ENCODE peak calls at places on chromosome 6, in seven cellular contexts. One of them, this sample, is unnamed.

GRCh38 chr6:145132709-145133108 is 602.6 kb downstream of the EPM2A start:
- DNase-seq in adrenal gland: no peak
- DNase-seq in upper lobe of right lung: no peak
- DNase-seq in dorsolateral prefrontal cortex: no peak
- DNase-seq in mammary epithelial cell: no peak
- DNase-seq in HepG2: no peak
- DNase-seq in stomach: no peak
- DNase-seq in this sample: no peak

GRCh38 chr6:109318328-109318876 is 63.9 kb downstream of the CD164 start:
- DNase-seq in stomach: no peak
- DNase-seq in adrenal gland: no peak
- DNase-seq in upper lobe of right lung: no peak
- DNase-seq in mammary epithelial cell: no peak
- DNase-seq in dorsolateral prefrontal cortex: peak
- DNase-seq in HepG2: peak
- DNase-seq in this sample: peak

GRCh38 chr6:108200631-108201030 is 34.8 kb downstream of the NR2E1 start:
- DNase-seq in adrenal gland: no peak
- DNase-seq in dorsolateral prefrontal cortex: no peak
- DNase-seq in stomach: no peak
- DNase-seq in mammary epithelial cell: peak
- DNase-seq in upper lobe of right lung: no peak
- DNase-seq in HepG2: peak
- DNase-seq in this sample: peak

GRCh38 chr6:115666997-115667396 is 393.7 kb downstream of the FRK start:
- DNase-seq in upper lobe of right lung: no peak
- DNase-seq in dorsolateral prefrontal cortex: no peak
- DNase-seq in HepG2: no peak
- DNase-seq in stomach: no peak
- DNase-seq in mammary epithelial cell: no peak
- DNase-seq in adrenal gland: no peak
- DNase-seq in this sample: no peak

GRCh38 chr6:117352466-117353081 is 73.2 kb downstream of the ROS1 start:
- DNase-seq in upper lobe of right lung: no peak
- DNase-seq in stomach: no peak
- DNase-seq in HepG2: peak
- DNase-seq in dorsolateral prefrontal cortex: no peak
- DNase-seq in adrenal gland: no peak
- DNase-seq in mammary epithelial cell: peak
- DNase-seq in this sample: no peak

GRCh38 chr6:142885182-142885867 is 59.7 kb downstream of the HIVEP2 start:
- DNase-seq in upper lobe of right lung: no peak
- DNase-seq in stomach: no peak
- DNase-seq in adrenal gland: peak
- DNase-seq in dorsolateral prefrontal cortex: no peak
- DNase-seq in HepG2: peak
- DNase-seq in mammary epithelial cell: peak
- DNase-seq in this sample: no peak

GRCh38 chr6:105067329-105067728 is 110.4 kb downstream of the LIN28B start:
- DNase-seq in dorsolateral prefrontal cortex: no peak
- DNase-seq in HepG2: peak
- DNase-seq in stomach: no peak
- DNase-seq in mammary epithelial cell: no peak
- DNase-seq in adrenal gland: no peak
- DNase-seq in upper lobe of right lung: no peak
- DNase-seq in this sample: no peak

GRCh38 chr6:27157461-27158315 is 89.8 kb upstream of the PRSS16 start:
- DNase-seq in dorsolateral prefrontal cortex: peak
- DNase-seq in HepG2: peak
- DNase-seq in adrenal gland: peak
- DNase-seq in mammary epithelial cell: peak
- DNase-seq in stomach: peak
- DNase-seq in upper lobe of right lung: peak
- DNase-seq in this sample: peak

GRCh38 chr6:170080828-170081368 is 210.0 kb downstream of the DLL1 start:
- DNase-seq in adrenal gland: no peak
- DNase-seq in stomach: peak
- DNase-seq in HepG2: no peak
- DNase-seq in upper lobe of right lung: no peak
- DNase-seq in dorsolateral prefrontal cortex: no peak
- DNase-seq in mammary epithelial cell: no peak
- DNase-seq in this sample: peak

GRCh38 chr6:6611486-6611885 is 23.0 kb downstream of the LY86 start:
- DNase-seq in HepG2: no peak
- DNase-seq in stomach: no peak
- DNase-seq in adrenal gland: no peak
- DNase-seq in upper lobe of right lung: no peak
- DNase-seq in mammary epithelial cell: no peak
- DNase-seq in dorsolateral prefrontal cortex: no peak
- DNase-seq in this sample: no peak

GRCh38 chr6:162343902-162344226 is 383.7 kb downstream of the PRKN start:
- DNase-seq in upper lobe of right lung: no peak
- DNase-seq in adrenal gland: no peak
- DNase-seq in dorsolateral prefrontal cortex: no peak
- DNase-seq in HepG2: no peak
- DNase-seq in mammary epithelial cell: peak
- DNase-seq in stomach: no peak
- DNase-seq in this sample: no peak

GRCh38 chr6:31791324-31792089 is 4.0 kb downstream of the VARS1 start:
- DNase-seq in mammary epithelial cell: no peak
- DNase-seq in upper lobe of right lung: no peak
- DNase-seq in dorsolateral prefrontal cortex: peak
- DNase-seq in HepG2: peak
- DNase-seq in stomach: peak
- DNase-seq in adrenal gland: no peak
- DNase-seq in this sample: no peak

GRCh38 chr6:25903467-25904099 is 26.9 kb downstream of the SLC17A2 start:
- DNase-seq in stomach: no peak
- DNase-seq in upper lobe of right lung: no peak
- DNase-seq in adrenal gland: no peak
- DNase-seq in mammary epithelial cell: no peak
- DNase-seq in HepG2: no peak
- DNase-seq in dorsolateral prefrontal cortex: no peak
- DNase-seq in this sample: no peak

GRCh38 chr6:36720251-36721141 is 22.9 kb downstream of the RAB44 start:
- DNase-seq in upper lobe of right lung: peak
- DNase-seq in HepG2: no peak
- DNase-seq in mammary epithelial cell: no peak
- DNase-seq in adrenal gland: no peak
- DNase-seq in dorsolateral prefrontal cortex: no peak
- DNase-seq in stomach: no peak
- DNase-seq in this sample: no peak

GRCh38 chr6:1027109-1027794 is 284.6 kb upstream of the FOXQ1 start:
- DNase-seq in upper lobe of right lung: no peak
- DNase-seq in HepG2: no peak
- DNase-seq in dorsolateral prefrontal cortex: no peak
- DNase-seq in stomach: no peak
- DNase-seq in adrenal gland: no peak
- DNase-seq in mammary epithelial cell: peak
- DNase-seq in this sample: no peak

GRCh38 chr6:108106261-108106660 is 31.7 kb upstream of the OSTM1 start:
- DNase-seq in dorsolateral prefrontal cortex: no peak
- DNase-seq in upper lobe of right lung: no peak
- DNase-seq in adrenal gland: no peak
- DNase-seq in mammary epithelial cell: no peak
- DNase-seq in HepG2: no peak
- DNase-seq in stomach: no peak
- DNase-seq in this sample: no peak

GRCh38 chr6:118894425-118895240 is 681 bp downstream of the ASF1A start:
- DNase-seq in adrenal gland: peak
- DNase-seq in stomach: peak
- DNase-seq in dorsolateral prefrontal cortex: peak
- DNase-seq in mammary epithelial cell: peak
- DNase-seq in upper lobe of right lung: peak
- DNase-seq in HepG2: peak
- DNase-seq in this sample: peak

GRCh38 chr6:138378463-138378862 is 758 bp downstream of the SMIM28 start:
- DNase-seq in mammary epithelial cell: no peak
- DNase-seq in adrenal gland: no peak
- DNase-seq in HepG2: no peak
- DNase-seq in upper lobe of right lung: no peak
- DNase-seq in dorsolateral prefrontal cortex: no peak
- DNase-seq in stomach: no peak
- DNase-seq in this sample: no peak

GRCh38 chr6:3906191-3907019 is 57.2 kb downstream of the FAM50B start:
- DNase-seq in adrenal gland: no peak
- DNase-seq in HepG2: peak
- DNase-seq in upper lobe of right lung: no peak
- DNase-seq in stomach: no peak
- DNase-seq in dorsolateral prefrontal cortex: peak
- DNase-seq in mammary epithelial cell: no peak
- DNase-seq in this sample: peak

GRCh38 chr6:138601128-138601527 is 101.8 kb upstream of the NHSL1 start:
- DNase-seq in adrenal gland: no peak
- DNase-seq in mammary epithelial cell: peak
- DNase-seq in dorsolateral prefrontal cortex: no peak
- DNase-seq in HepG2: no peak
- DNase-seq in stomach: no peak
- DNase-seq in upper lobe of right lung: no peak
- DNase-seq in this sample: no peak

GRCh38 chr6:96301023-96301422 is 220.6 kb upstream of the UFL1 start:
- DNase-seq in mammary epithelial cell: no peak
- DNase-seq in stomach: no peak
- DNase-seq in dorsolateral prefrontal cortex: no peak
- DNase-seq in upper lobe of right lung: no peak
- DNase-seq in adrenal gland: no peak
- DNase-seq in HepG2: peak
- DNase-seq in this sample: no peak
- H3K27ac ChIP-seq in mammary epithelial cell: no peak
- H3K27ac ChIP-seq in stomach: no peak
- H3K27ac ChIP-seq in dorsolateral prefrontal cortex: no peak
- H3K27ac ChIP-seq in upper lobe of right lung: no peak
- H3K27ac ChIP-seq in adrenal gland: no peak
- H3K27ac ChIP-seq in HepG2: no peak
- H3K27ac ChIP-seq in this sample: no peak

DNA sequence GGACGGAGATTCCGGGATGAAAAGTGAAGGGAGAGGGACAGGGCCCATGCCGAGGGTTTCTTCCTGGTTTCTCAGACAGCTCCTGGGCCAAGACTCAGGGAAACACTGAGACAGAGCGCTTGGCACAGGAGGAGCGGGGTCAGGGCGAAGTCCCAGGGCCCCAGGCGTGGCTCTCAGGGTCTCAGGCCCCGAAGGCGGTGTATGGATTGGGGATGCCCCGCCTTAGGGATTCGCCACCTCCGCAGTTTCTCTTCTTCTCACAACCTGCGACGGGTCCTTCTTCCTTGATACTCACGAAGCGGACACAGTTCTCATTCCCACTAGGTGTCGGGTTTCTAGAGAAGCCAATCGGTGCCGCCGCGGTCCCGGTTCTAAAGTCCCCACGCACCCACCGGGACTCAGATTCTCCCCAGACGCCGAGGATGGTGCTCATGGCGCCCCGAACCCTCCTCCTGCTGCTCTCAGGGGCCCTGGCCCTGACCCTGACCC is 55.0 kb upstream of the HLA-A start:
- DNase-seq in mammary epithelial cell: peak
- DNase-seq in adrenal gland: peak
- DNase-seq in dorsolateral prefrontal cortex: peak
- DNase-seq in upper lobe of right lung: peak
- DNase-seq in HepG2: no peak
- DNase-seq in stomach: peak
- DNase-seq in this sample: no peak
- H3K27ac ChIP-seq in mammary epithelial cell: peak
- H3K27ac ChIP-seq in adrenal gland: peak
- H3K27ac ChIP-seq in dorsolateral prefrontal cortex: peak
- H3K27ac ChIP-seq in upper lobe of right lung: peak
- H3K27ac ChIP-seq in HepG2: no peak
- H3K27ac ChIP-seq in stomach: no peak
- H3K27ac ChIP-seq in this sample: peak

GRCh38 chr6:151071295-151071694 is 168.5 kb upstream of the AKAP12 start:
- DNase-seq in dorsolateral prefrontal cortex: no peak
- DNase-seq in mammary epithelial cell: no peak
- DNase-seq in upper lobe of right lung: no peak
- DNase-seq in stomach: no peak
- DNase-seq in adrenal gland: peak
- DNase-seq in HepG2: peak
- DNase-seq in this sample: peak

GRCh38 chr6:151068761-151069312 is 170.9 kb upstream of the AKAP12 start:
- DNase-seq in dorsolateral prefrontal cortex: no peak
- DNase-seq in upper lobe of right lung: no peak
- DNase-seq in mammary epithelial cell: peak
- DNase-seq in HepG2: no peak
- DNase-seq in stomach: no peak
- DNase-seq in adrenal gland: no peak
- DNase-seq in this sample: no peak

GRCh38 chr6:151069641-151070040 is 170.1 kb upstream of the AKAP12 start:
- DNase-seq in adrenal gland: no peak
- DNase-seq in upper lobe of right lung: no peak
- DNase-seq in HepG2: peak
- DNase-seq in dorsolateral prefrontal cortex: no peak
- DNase-seq in mammary epithelial cell: no peak
- DNase-seq in stomach: no peak
- DNase-seq in this sample: no peak

GRCh38 chr6:151067684-151068596 is 171.8 kb upstream of the AKAP12 start:
- DNase-seq in adrenal gland: peak
- DNase-seq in HepG2: peak
- DNase-seq in stomach: peak
- DNase-seq in mammary epithelial cell: peak
- DNase-seq in dorsolateral prefrontal cortex: peak
- DNase-seq in upper lobe of right lung: no peak
- DNase-seq in this sample: peak

DNA sequence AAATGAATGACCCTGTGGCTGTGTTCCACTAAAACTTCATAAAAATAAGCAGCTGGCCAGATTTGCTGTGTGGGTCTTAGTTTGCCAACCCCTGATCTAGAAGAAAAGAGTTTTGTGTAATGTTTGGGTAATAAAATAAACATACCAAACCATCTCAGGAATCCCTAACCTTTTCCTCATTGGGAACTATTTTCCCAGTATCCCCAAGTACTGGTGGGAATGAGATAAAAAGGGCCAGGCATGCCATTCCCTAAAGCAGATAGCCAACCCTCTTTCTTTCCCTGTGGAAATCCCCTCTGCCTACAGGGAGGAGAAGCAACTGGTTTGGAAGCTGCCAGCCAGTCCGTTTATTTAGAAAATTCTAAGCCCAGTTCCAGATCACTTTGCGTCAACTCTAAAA is 169.1 kb upstream of the AKAP12 start:
- DNase-seq in HepG2: peak
- DNase-seq in adrenal gland: no peak
- DNase-seq in dorsolateral prefrontal cortex: no peak
- DNase-seq in mammary epithelial cell: no peak
- DNase-seq in upper lobe of right lung: no peak
- DNase-seq in stomach: no peak
- DNase-seq in this sample: no peak
- H3K27ac ChIP-seq in HepG2: no peak
- H3K27ac ChIP-seq in adrenal gland: peak
- H3K27ac ChIP-seq in dorsolateral prefrontal cortex: peak
- H3K27ac ChIP-seq in mammary epithelial cell: no peak
- H3K27ac ChIP-seq in upper lobe of right lung: peak
- H3K27ac ChIP-seq in stomach: peak
- H3K27ac ChIP-seq in this sample: no peak

DNA sequence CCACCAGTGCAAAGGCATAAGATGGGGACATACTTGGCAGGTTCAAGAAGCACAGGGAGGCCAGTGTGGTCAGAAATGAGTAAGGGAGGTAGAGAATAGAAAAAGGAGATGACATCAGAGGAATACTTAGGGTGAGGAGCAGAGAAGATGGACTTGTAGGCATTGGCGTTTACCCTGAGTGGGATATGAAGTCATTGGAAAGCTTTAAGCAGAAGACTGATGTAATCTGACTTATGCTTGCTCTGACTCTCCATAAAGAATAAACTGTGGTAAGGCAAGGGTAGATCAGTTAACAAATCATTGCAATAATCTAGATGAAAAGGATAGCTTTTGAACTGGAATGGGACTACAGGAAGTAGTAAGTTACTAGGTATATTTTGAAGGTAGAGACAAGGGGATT is 228.8 kb downstream of the GJA1 start:
- DNase-seq in dorsolateral prefrontal cortex: no peak
- DNase-seq in upper lobe of right lung: no peak
- DNase-seq in adrenal gland: no peak
- DNase-seq in HepG2: no peak
- DNase-seq in stomach: no peak
- DNase-seq in mammary epithelial cell: no peak
- DNase-seq in this sample: no peak
- H3K27ac ChIP-seq in dorsolateral prefrontal cortex: no peak
- H3K27ac ChIP-seq in upper lobe of right lung: no peak
- H3K27ac ChIP-seq in adrenal gland: no peak
- H3K27ac ChIP-seq in HepG2: no peak
- H3K27ac ChIP-seq in stomach: no peak
- H3K27ac ChIP-seq in mammary epithelial cell: no peak
- H3K27ac ChIP-seq in this sample: no peak

This sample was measured in right lobe of liver.